ENCODE peak calls at places on chromosomes 16 and 17, in seven cellular contexts. D, T, V, L, U, A and R are unnamed samples.

GRCh38 chr17:63494300-63494928 is 17.6 kb downstream of the ACE start:
- DNase-seq in D (no peak), T (peak; percentile 47), V (no peak), L (no peak), U (no peak), A (no peak), R (no peak)

GRCh38 chr17:58210922-58211321 is 8.1 kb downstream of the MKS1 start:
- DNase-seq in D (no peak), T (no peak), V (no peak), L (no peak), U (peak; percentile 38), A (no peak), R (no peak)

GRCh38 chr17:59435238-59435637 is 103.8 kb downstream of the YPEL2 start:
- DNase-seq in D (peak; percentile 74), T (peak; percentile 70), V (no peak), L (no peak), U (no peak), A (no peak), R (no peak)

GRCh38 chr16:8966781-8967436 is 3.2 kb upstream of the USP7 start:
- DNase-seq in D (no peak), T (no peak), V (no peak), L (no peak), U (peak; percentile 36), A (no peak), R (no peak)

GRCh38 chr17:70184770-70185169 is 15.4 kb downstream of the KCNJ2 start:
- DNase-seq in D (peak; percentile 26), T (peak; percentile 80), V (no peak), L (no peak), U (no peak), A (no peak), R (no peak)

GRCh38 chr16:34078697-34079096 is 619.3 kb downstream of the TP53TG3F start:
- DNase-seq in D (no peak), T (peak; percentile 65), V (no peak), L (peak; percentile 48), U (peak; percentile 21), A (no peak), R (no peak)

GRCh38 chr17:35890774-35891155 is 10.6 kb upstream of the CCL5 start:
- DNase-seq in D (no peak), T (no peak), V (no peak), L (no peak), U (peak; percentile 27), A (no peak), R (peak; percentile 43)

GRCh38 chr16:77434022-77434364 is 841 bp downstream of the ADAMTS18 start:
- DNase-seq in D (no peak), T (no peak), V (no peak), L (no peak), U (no peak), A (no peak), R (no peak)

GRCh38 chr16:57994778-57995177 is 5.7 kb downstream of the ZNF319 start:
- DNase-seq in D (peak; percentile 49), T (peak; percentile 25), V (no peak), L (no peak), U (peak; percentile 74), A (peak; percentile 69), R (peak; percentile 59)

GRCh38 chr17:50842506-50843149 is 7.2 kb downstream of the WFIKKN2 start:
- DNase-seq in D (no peak), T (no peak), V (no peak), L (no peak), U (no peak), A (no peak), R (peak; percentile 32)

GRCh38 chr17:6061290-6061689 is 8.9 kb upstream of the WSCD1 start:
- DNase-seq in D (peak; percentile 91), T (peak; percentile 4), V (no peak), L (no peak), U (no peak), A (no peak), R (no peak)

GRCh38 chr17:10061131-10061581 is 137.2 kb downstream of the GAS7 start:
- DNase-seq in D (no peak), T (no peak), V (no peak), L (no peak), U (no peak), A (no peak), R (no peak)

GRCh38 chr17:2084766-2085647 is 30.1 kb downstream of the HIC1 start:
- DNase-seq in D (peak; percentile 89), T (peak; percentile 86), V (no peak), L (no peak), U (no peak), A (no peak), R (peak; percentile 23)

GRCh38 chr16:67196881-67197280 is 2.0 kb upstream of the ELMO3 start:
- DNase-seq in D (no peak), T (no peak), V (no peak), L (no peak), U (no peak), A (peak; percentile 88), R (no peak)

GRCh38 chr16:10172848-10173655 is 9.2 kb downstream of the GRIN2A start:
- DNase-seq in D (peak; percentile 61), T (no peak), V (no peak), L (no peak), U (peak; percentile 86), A (no peak), R (no peak)

GRCh38 chr16:53457670-53458069 is 23.4 kb downstream of the RBL2 start:
- DNase-seq in D (no peak), T (no peak), V (no peak), L (no peak), U (peak; percentile 36), A (no peak), R (no peak)

GRCh38 chr17:78137392-78138203 is 7.0 kb downstream of the TMC8 start:
- DNase-seq in D (no peak), T (no peak), V (peak; percentile 71), L (no peak), U (peak; percentile 51), A (no peak), R (peak; percentile 81)

GRCh38 chr16:27476240-27476639 is 73.5 kb downstream of the GTF3C1 start:
- DNase-seq in D (no peak), T (peak; percentile 17), V (no peak), L (no peak), U (no peak), A (no peak), R (no peak)

GRCh38 chr16:71593048-71593999 is 16.4 kb upstream of the TAT start:
- DNase-seq in D (no peak), T (no peak), V (no peak), L (no peak), U (no peak), A (no peak), R (no peak)

GRCh38 chr16:19578378-19578851 is 22.9 kb downstream of the VPS35L start:
- DNase-seq in D (no peak), T (no peak), V (no peak), L (no peak), U (no peak), A (no peak), R (no peak)

GRCh38 chr17:78390241-78391050 is 12.0 kb downstream of the PGS1 start:
- DNase-seq in D (peak; percentile 100), T (peak; percentile 100), V (no peak), L (no peak), U (peak; percentile 96), A (no peak), R (peak; percentile 62)

GRCh38 chr16:4958510-4959111 is 481 bp downstream of the SEC14L5 start:
- DNase-seq in D (no peak), T (no peak), V (no peak), L (no peak), U (no peak), A (no peak), R (no peak)

DNA sequence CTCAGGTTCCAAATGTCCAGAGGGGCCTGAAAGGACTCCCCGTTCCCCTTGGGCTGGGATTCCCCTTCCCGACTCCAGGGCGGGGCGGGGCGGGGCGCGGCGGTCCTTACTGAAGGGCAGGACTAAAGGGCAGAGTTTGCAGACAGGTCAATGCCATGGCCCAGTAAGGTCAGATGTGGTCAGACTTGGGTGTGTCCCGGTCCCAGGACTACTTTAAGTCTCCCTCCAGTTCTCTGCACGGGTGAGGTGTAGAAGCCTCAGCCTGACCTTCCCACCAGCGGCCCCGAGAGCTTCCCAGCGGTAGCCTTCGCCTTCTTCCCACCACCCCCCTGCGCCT is 505 bp downstream of the KDM6B start:
- DNase-seq in D (peak; percentile 81), T (no peak), V (no peak), L (peak; percentile 47), U (no peak), A (peak; percentile 85), R (peak; percentile 73)
- H3K4me1 ChIP-seq in D (peaks cover 30% of the 10 kb centered on the region), T (peaks cover 14% of the 10 kb centered on the region), V (peaks cover 13% of the 10 kb centered on the region), L (peaks cover 21% of the 10 kb centered on the region), U (peaks cover 6% of the 10 kb centered on the region), A (peaks cover 24% of the 10 kb centered on the region), R (peaks cover 2% of the 10 kb centered on the region)

DNA sequence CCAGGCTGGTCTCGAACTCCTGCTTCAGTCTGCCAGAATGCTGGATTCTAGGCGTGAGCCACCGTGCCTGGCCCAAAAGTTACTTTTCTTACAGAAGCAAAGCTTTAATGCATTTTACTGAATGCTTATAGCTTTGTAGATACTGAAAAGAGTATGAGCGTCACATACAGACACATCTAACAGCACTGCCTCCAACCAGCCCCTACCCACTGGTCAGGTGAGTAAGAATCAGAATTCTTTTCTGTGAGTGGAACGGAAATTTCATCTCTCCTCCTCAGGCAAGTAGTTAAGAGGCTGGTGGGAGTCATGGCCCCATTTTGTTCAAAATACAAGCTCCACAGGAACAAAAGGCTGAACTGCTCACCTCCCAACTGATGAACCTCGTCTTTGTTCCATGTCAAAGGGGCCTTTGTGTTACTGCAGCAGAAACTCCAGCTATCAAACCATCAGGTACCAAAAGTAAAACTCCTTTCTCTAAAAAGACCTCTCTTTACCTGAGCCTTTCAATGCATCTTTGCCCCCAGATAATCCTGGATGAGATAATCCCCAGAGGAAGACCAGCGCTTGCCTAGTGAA is 92.4 kb upstream of the RPH3AL start:
- DNase-seq in D (no peak), T (no peak), V (no peak), L (no peak), U (no peak), A (no peak), R (no peak)
- H2BK120ac ChIP-seq in D (no peak overlapping the region), T (no peak overlapping the region), V (no peak overlapping the region), L (no peak overlapping the region), U (no peak overlapping the region), A (no peak overlapping the region), R (no peak overlapping the region)

GRCh38 chr17:22459331-22459952 is 767.1 kb downstream of the KCNJ18 start:
- DNase-seq in D (no peak), T (no peak), V (no peak), L (no peak), U (no peak), A (no peak), R (no peak)
- H3K4me1 ChIP-seq in D (no peaks in the 10 kb centered on the region), T (no peaks in the 10 kb centered on the region), V (no peaks in the 10 kb centered on the region), L (no peaks in the 10 kb centered on the region), U (no peaks in the 10 kb centered on the region), A (no peaks in the 10 kb centered on the region), R (no peaks in the 10 kb centered on the region)

DNA sequence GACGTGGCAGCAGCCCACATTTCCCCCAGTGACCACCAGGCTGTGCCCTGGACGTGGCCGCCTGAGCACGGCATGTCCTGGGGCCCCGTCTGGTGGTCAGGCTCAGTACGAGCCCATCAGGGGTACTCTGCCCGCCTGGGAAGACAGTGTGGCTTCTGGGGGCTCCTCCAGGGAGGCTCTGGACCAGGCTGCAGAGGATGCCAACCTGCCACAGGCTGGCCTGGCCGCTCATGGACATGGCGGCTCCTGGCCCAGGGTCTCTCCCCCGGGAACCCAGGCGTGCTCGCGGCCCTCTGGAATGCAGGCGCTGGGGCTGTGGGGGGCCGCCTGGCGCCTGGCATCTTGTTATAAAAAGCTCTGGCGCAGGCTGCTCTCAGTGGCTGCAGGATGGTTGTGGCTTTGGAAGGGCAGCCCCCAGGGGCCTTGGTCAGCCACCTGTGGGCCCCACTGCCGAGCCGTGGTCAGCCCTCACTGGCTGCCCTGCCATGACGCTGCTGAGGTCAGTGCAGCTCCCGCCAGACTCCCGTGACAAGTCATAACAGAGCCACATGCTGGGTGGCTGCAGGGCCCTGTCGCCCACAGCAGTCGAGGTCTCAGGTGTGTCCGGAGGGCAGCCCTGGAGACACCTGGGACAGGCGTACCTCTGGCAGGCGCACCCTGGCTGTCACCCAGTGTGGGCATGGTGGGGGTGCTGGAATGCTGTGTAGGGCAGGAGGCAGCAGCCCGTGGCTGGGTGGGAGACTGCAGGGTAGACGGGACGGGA is 15.0 kb downstream of the CENPX start:
- DNase-seq in D (no peak), T (no peak), V (no peak), L (no peak), U (no peak), A (peak; percentile 86), R (no peak)
- H2BK120ac ChIP-seq in D (no peak overlapping the region), T (no peak overlapping the region), V (no peak overlapping the region), L (no peak overlapping the region), U (no peak overlapping the region), A (no peak overlapping the region), R (no peak overlapping the region)